ENCODE peak calls at places on chromosomes 7 and 10, in four cellular contexts. F is stimulated activated CD4-positive, alpha-beta T cell treated with anti-CD3 and anti-CD28 coated beads, Interleukin-1b, Interleukin-23, amount 100 ng/mL, for 1 hour; S is HT-29; J is activated CD8-positive, alpha-beta memory T cell treated with anti-CD3 and anti-CD28 coated beads for 24 hours. M is an unnamed sample.

GRCh38 chr10:11288302-11288701 is 270.6 kb downstream of the CELF2 start:
- DNase-seq in F (no peak), S (no peak), J (no peak), M (no peak)

GRCh38 chr7:148987751-148988512 is 40.4 kb downstream of the PDIA4 start:
- DNase-seq in F (no peak), S (peak), J (peak), M (no peak)

GRCh38 chr10:99661370-99661749 is 2.1 kb downstream of the ENTPD7 start:
- DNase-seq in F (no peak), S (no peak), J (no peak), M (no peak)

GRCh38 chr10:110387983-110388681 is 83.4 kb upstream of the SMNDC1 start:
- DNase-seq in F (no peak), S (no peak), J (peak), M (no peak)

GRCh38 chr10:102449321-102450123 is 1.8 kb downstream of the C10orf95 start:
- DNase-seq in F (peak), S (peak), J (peak), M (peak)

GRCh38 chr7:130090745-130091532 is 20.6 kb downstream of the KLHDC10 start:
- DNase-seq in F (no peak), S (no peak), J (no peak), M (no peak)

GRCh38 chr7:34838329-34838728 is 180.3 kb downstream of the NPSR1 start:
- DNase-seq in F (no peak), S (no peak), J (no peak), M (no peak)

GRCh38 chr10:79382491-79382941 is 35.2 kb downstream of the PPIF start:
- DNase-seq in F (no peak), S (no peak), J (peak), M (peak)

GRCh38 chr7:151327659-151328058 is 14.0 kb upstream of the NUB1 start:
- DNase-seq in F (no peak), S (no peak), J (no peak), M (no peak)

GRCh38 chr10:123858907-123859650 is 32.5 kb downstream of the CPXM2 start:
- DNase-seq in F (no peak), S (no peak), J (no peak), M (no peak)

GRCh38 chr10:105094048-105094447 is 453.0 kb downstream of the SORCS3 start:
- DNase-seq in F (no peak), S (no peak), J (no peak), M (no peak)

GRCh38 chr10:116764979-116765378 is 22.6 kb upstream of the HSPA12A start:
- DNase-seq in F (no peak), S (no peak), J (no peak), M (no peak)

GRCh38 chr7:116211006-116211912 is 920 bp downstream of the TES start:
- DNase-seq in F (peak), S (peak), J (peak), M (peak)

GRCh38 chr10:37727491-37728352 is 129.7 kb downstream of the ZNF248 start:
- DNase-seq in F (no peak), S (no peak), J (peak), M (no peak)

M was measured in ecto neural progenitor cell.